ENCODE peak calls at places on chromosomes 13 and 19, in six cellular contexts. One of them, this sample, is unnamed.

GRCh38 chr13:37868691-37869505 is 674 bp downstream of the TRPC4 start:
- DNase-seq in H1: no peak
- DNase-seq in mesenchymal stem cell: peak
- DNase-seq in IMR-90: peak
- DNase-seq in neuronal stem cell: peak
- DNase-seq in mesendoderm: peak
- DNase-seq in this sample: peak

GRCh38 chr13:29859971-29860370 is 9.6 kb upstream of the UBL3 start:
- DNase-seq in H1: no peak
- DNase-seq in neuronal stem cell: no peak
- DNase-seq in mesenchymal stem cell: peak
- DNase-seq in mesendoderm: no peak
- DNase-seq in IMR-90: peak
- DNase-seq in this sample: no peak

GRCh38 chr19:50401505-50402450 is 17.0 kb upstream of the SPIB start:
- DNase-seq in neuronal stem cell: no peak
- DNase-seq in IMR-90: no peak
- DNase-seq in H1: no peak
- DNase-seq in mesenchymal stem cell: no peak
- DNase-seq in mesendoderm: no peak
- DNase-seq in this sample: peak

GRCh38 chr13:50320297-50320862 is 305.1 kb downstream of the KCNRG start:
- DNase-seq in mesenchymal stem cell: peak
- DNase-seq in mesendoderm: no peak
- DNase-seq in H1: no peak
- DNase-seq in IMR-90: peak
- DNase-seq in neuronal stem cell: no peak
- DNase-seq in this sample: no peak

GRCh38 chr19:39038098-39038497 is 5.7 kb upstream of the FBXO27 start:
- DNase-seq in mesenchymal stem cell: peak
- DNase-seq in IMR-90: peak
- DNase-seq in mesendoderm: peak
- DNase-seq in neuronal stem cell: peak
- DNase-seq in H1: no peak
- DNase-seq in this sample: peak

GRCh38 chr13:51821666-51822065 is 17.7 kb upstream of the DHRS12 start:
- DNase-seq in mesenchymal stem cell: no peak
- DNase-seq in IMR-90: no peak
- DNase-seq in mesendoderm: no peak
- DNase-seq in neuronal stem cell: no peak
- DNase-seq in H1: no peak
- DNase-seq in this sample: no peak

GRCh38 chr19:17210296-17210695 is 4.9 kb upstream of the USE1 start:
- DNase-seq in IMR-90: peak
- DNase-seq in mesendoderm: no peak
- DNase-seq in mesenchymal stem cell: peak
- DNase-seq in neuronal stem cell: no peak
- DNase-seq in H1: no peak
- DNase-seq in this sample: no peak

GRCh38 chr19:51168571-51169282 is 26.6 kb downstream of the SIGLEC7 start:
- DNase-seq in neuronal stem cell: no peak
- DNase-seq in H1: no peak
- DNase-seq in mesendoderm: no peak
- DNase-seq in mesenchymal stem cell: no peak
- DNase-seq in IMR-90: no peak
- DNase-seq in this sample: no peak

GRCh38 chr13:31209172-31209818 is 9.5 kb downstream of the B3GLCT start:
- DNase-seq in IMR-90: peak
- DNase-seq in H1: no peak
- DNase-seq in mesenchymal stem cell: peak
- DNase-seq in mesendoderm: peak
- DNase-seq in neuronal stem cell: no peak
- DNase-seq in this sample: peak

GRCh38 chr13:32734511-32734910 is 148.3 kb downstream of the PDS5B start:
- DNase-seq in mesendoderm: no peak
- DNase-seq in H1: no peak
- DNase-seq in neuronal stem cell: no peak
- DNase-seq in mesenchymal stem cell: no peak
- DNase-seq in IMR-90: peak
- DNase-seq in this sample: no peak

GRCh38 chr19:32464279-32464678 is 58.7 kb downstream of the DPY19L3 start:
- DNase-seq in mesendoderm: no peak
- DNase-seq in mesenchymal stem cell: peak
- DNase-seq in H1: no peak
- DNase-seq in IMR-90: peak
- DNase-seq in neuronal stem cell: no peak
- DNase-seq in this sample: no peak

GRCh38 chr19:30897553-30897952 is 451.7 kb downstream of the TSHZ3 start:
- DNase-seq in neuronal stem cell: no peak
- DNase-seq in IMR-90: no peak
- DNase-seq in mesendoderm: no peak
- DNase-seq in H1: no peak
- DNase-seq in mesenchymal stem cell: no peak
- DNase-seq in this sample: no peak

GRCh38 chr13:48975101-48975925 is at the start of gene FNDC3A:
- DNase-seq in H1: no peak
- DNase-seq in neuronal stem cell: no peak
- DNase-seq in mesendoderm: peak
- DNase-seq in IMR-90: peak
- DNase-seq in mesenchymal stem cell: peak
- DNase-seq in this sample: peak

GRCh38 chr13:113818700-113819295 is 45.1 kb downstream of the GAS6 start:
- DNase-seq in IMR-90: no peak
- DNase-seq in mesendoderm: no peak
- DNase-seq in mesenchymal stem cell: no peak
- DNase-seq in H1: no peak
- DNase-seq in neuronal stem cell: no peak
- DNase-seq in this sample: no peak

GRCh38 chr19:43300206-43300605 is 30.9 kb upstream of the PSG9 start:
- DNase-seq in IMR-90: no peak
- DNase-seq in H1: no peak
- DNase-seq in mesenchymal stem cell: no peak
- DNase-seq in neuronal stem cell: no peak
- DNase-seq in mesendoderm: no peak
- DNase-seq in this sample: no peak

GRCh38 chr13:38045278-38046048 is 175.9 kb upstream of the TRPC4 start:
- DNase-seq in mesendoderm: peak
- DNase-seq in neuronal stem cell: peak
- DNase-seq in H1: peak
- DNase-seq in mesenchymal stem cell: peak
- DNase-seq in IMR-90: peak
- DNase-seq in this sample: peak

GRCh38 chr13:102294407-102295018 is 107.3 kb downstream of the FGF14 start:
- DNase-seq in mesenchymal stem cell: no peak
- DNase-seq in H1: no peak
- DNase-seq in IMR-90: no peak
- DNase-seq in neuronal stem cell: no peak
- DNase-seq in mesendoderm: no peak
- DNase-seq in this sample: no peak

GRCh38 chr13:81051873-81052272 is 710.9 kb upstream of the SPRY2 start:
- DNase-seq in IMR-90: no peak
- DNase-seq in mesendoderm: peak
- DNase-seq in neuronal stem cell: no peak
- DNase-seq in H1: no peak
- DNase-seq in mesenchymal stem cell: peak
- DNase-seq in this sample: no peak

GRCh38 chr13:45473627-45474026 is 8.9 kb downstream of the COG3 start:
- DNase-seq in mesendoderm: peak
- DNase-seq in H1: no peak
- DNase-seq in neuronal stem cell: no peak
- DNase-seq in mesenchymal stem cell: no peak
- DNase-seq in IMR-90: no peak
- DNase-seq in this sample: peak

GRCh38 chr19:18730885-18731513 is 47.5 kb downstream of the CRTC1 start:
- DNase-seq in mesenchymal stem cell: no peak
- DNase-seq in neuronal stem cell: no peak
- DNase-seq in mesendoderm: peak
- DNase-seq in IMR-90: no peak
- DNase-seq in H1: no peak
- DNase-seq in this sample: no peak

GRCh38 chr13:97223711-97224461 is 1.8 kb downstream of the MBNL2 start:
- DNase-seq in mesenchymal stem cell: peak
- DNase-seq in H1: no peak
- DNase-seq in mesendoderm: peak
- DNase-seq in IMR-90: peak
- DNase-seq in neuronal stem cell: peak
- DNase-seq in this sample: peak

GRCh38 chr19:58476498-58477015 is 405 bp downstream of the ZNF446 start:
- DNase-seq in IMR-90: no peak
- DNase-seq in mesenchymal stem cell: peak
- DNase-seq in H1: no peak
- DNase-seq in neuronal stem cell: no peak
- DNase-seq in mesendoderm: peak
- DNase-seq in this sample: peak

GRCh38 chr13:43648733-43649132 is 138.0 kb downstream of the ENOX1 start:
- DNase-seq in mesendoderm: no peak
- DNase-seq in IMR-90: no peak
- DNase-seq in mesenchymal stem cell: no peak
- DNase-seq in neuronal stem cell: no peak
- DNase-seq in H1: no peak
- DNase-seq in this sample: no peak

GRCh38 chr19:41705393-41706174 is 2.8 kb upstream of the CEACAM5 start:
- DNase-seq in IMR-90: no peak
- DNase-seq in neuronal stem cell: peak
- DNase-seq in H1: no peak
- DNase-seq in mesenchymal stem cell: no peak
- DNase-seq in mesendoderm: peak
- DNase-seq in this sample: peak

GRCh38 chr19:12293771-12294307 is 844 bp downstream of the ZNF44 start:
- DNase-seq in mesenchymal stem cell: peak
- DNase-seq in mesendoderm: peak
- DNase-seq in H1: peak
- DNase-seq in IMR-90: peak
- DNase-seq in neuronal stem cell: peak
- DNase-seq in this sample: peak

GRCh38 chr13:87656311-87656710 is 14.9 kb upstream of the SLITRK5 start:
- DNase-seq in neuronal stem cell: no peak
- DNase-seq in mesenchymal stem cell: no peak
- DNase-seq in mesendoderm: no peak
- DNase-seq in IMR-90: no peak
- DNase-seq in H1: no peak
- DNase-seq in this sample: no peak

GRCh38 chr19:6767081-6767356 is 216 bp downstream of the SH2D3A start:
- DNase-seq in IMR-90: no peak
- DNase-seq in mesenchymal stem cell: no peak
- DNase-seq in neuronal stem cell: no peak
- DNase-seq in H1: no peak
- DNase-seq in mesendoderm: peak
- DNase-seq in this sample: no peak

GRCh38 chr13:52085416-52085815 is 43.5 kb downstream of the NEK5 start:
- DNase-seq in H1: no peak
- DNase-seq in mesenchymal stem cell: peak
- DNase-seq in neuronal stem cell: no peak
- DNase-seq in mesendoderm: no peak
- DNase-seq in IMR-90: peak
- DNase-seq in this sample: no peak

GRCh38 chr19:47255947-47256687 is at the start of gene CCDC9:
- DNase-seq in mesendoderm: peak
- DNase-seq in mesenchymal stem cell: peak
- DNase-seq in H1: peak
- DNase-seq in IMR-90: peak
- DNase-seq in neuronal stem cell: peak
- DNase-seq in this sample: peak
- H2BK15ac ChIP-seq in mesendoderm: no peak
- H2BK15ac ChIP-seq in mesenchymal stem cell: peak
- H2BK15ac ChIP-seq in H1: no peak
- H2BK15ac ChIP-seq in IMR-90: peak
- H2BK15ac ChIP-seq in neuronal stem cell: peak
- H2BK15ac ChIP-seq in this sample: no peak

GRCh38 chr13:106503272-106503671 is 32.2 kb downstream of the EFNB2 start:
- DNase-seq in neuronal stem cell: no peak
- DNase-seq in IMR-90: no peak
- DNase-seq in mesendoderm: no peak
- DNase-seq in mesenchymal stem cell: no peak
- DNase-seq in H1: no peak
- DNase-seq in this sample: no peak
- H2BK120ac ChIP-seq in neuronal stem cell: no peak
- H2BK120ac ChIP-seq in IMR-90: peak
- H2BK120ac ChIP-seq in mesendoderm: no peak
- H2BK120ac ChIP-seq in mesenchymal stem cell: no peak
- H2BK120ac ChIP-seq in H1: no peak
- H2BK120ac ChIP-seq in this sample: no peak

DNA sequence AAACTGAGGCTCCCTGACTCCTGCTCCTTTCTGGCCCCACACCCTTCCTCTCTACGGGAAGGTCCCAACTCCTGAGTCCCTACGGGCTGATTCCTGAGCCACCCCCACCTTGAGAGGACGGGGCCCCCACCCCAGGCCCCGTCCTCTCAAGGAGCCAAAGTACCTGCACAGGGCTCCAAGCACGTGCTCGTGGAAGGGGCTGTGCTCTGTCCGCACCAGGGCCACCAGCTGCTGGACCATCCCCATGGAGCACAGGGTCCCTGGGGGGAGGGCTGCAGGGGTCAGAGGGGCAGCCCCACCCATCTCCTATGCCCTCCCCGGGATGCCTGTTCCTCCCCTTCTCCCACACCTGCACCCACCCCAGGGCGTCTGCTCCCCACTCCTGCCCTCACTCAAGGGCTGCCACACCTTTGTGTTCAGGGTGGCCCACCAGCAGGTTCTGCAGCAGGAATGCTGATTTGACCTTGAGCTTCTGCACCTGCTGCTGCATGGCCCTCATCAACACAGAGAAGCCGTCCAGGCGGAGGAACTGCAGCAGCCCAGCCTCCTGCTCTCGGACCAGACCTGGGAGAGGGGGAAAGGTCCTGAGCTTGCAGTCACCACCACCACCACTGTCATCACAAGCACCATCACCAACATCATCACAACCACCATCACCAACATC is 7.0 kb upstream of the PPP6R1 start:
- DNase-seq in neuronal stem cell: no peak
- DNase-seq in mesendoderm: no peak
- DNase-seq in IMR-90: no peak
- DNase-seq in H1: no peak
- DNase-seq in mesenchymal stem cell: no peak
- DNase-seq in this sample: no peak
- H2BK15ac ChIP-seq in neuronal stem cell: no peak
- H2BK15ac ChIP-seq in mesendoderm: no peak
- H2BK15ac ChIP-seq in IMR-90: no peak
- H2BK15ac ChIP-seq in H1: no peak
- H2BK15ac ChIP-seq in mesenchymal stem cell: no peak
- H2BK15ac ChIP-seq in this sample: no peak

DNA sequence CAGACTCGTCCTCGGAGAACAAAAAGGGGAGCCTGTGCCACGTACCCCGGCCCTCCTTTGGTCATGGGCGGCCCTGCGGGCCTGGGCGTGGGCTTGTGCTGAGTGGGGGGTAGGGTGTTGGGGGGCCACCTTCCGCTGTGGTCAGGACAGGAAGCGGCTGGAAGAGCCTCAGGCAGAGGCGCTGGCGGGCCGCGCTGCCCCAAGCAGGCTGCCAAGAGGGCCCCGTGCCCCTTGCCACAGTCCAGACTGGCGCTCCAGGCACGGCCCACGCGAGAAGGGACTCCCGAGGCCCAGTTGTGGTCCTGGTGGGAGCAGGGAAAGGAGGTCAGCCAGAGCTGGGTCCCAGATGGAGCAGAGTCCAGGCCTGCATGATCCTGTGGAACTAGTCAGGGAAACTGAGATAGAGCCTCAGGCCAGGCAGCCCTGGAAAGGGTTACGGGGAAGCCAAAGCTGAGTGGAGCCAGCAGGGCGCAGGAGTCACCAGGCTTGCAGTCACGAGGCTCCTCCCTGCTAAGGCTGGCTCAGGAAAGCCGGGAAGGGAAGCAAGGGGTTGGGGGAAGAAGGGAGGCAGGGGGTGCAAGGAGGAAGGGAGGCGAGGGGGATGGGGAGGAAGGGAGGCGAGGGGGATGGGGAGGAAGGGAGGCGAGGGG is 135.0 kb downstream of the CRYL1 start:
- DNase-seq in IMR-90: no peak
- DNase-seq in H1: no peak
- DNase-seq in mesendoderm: no peak
- DNase-seq in mesenchymal stem cell: no peak
- DNase-seq in neuronal stem cell: no peak
- DNase-seq in this sample: no peak
- H2BK120ac ChIP-seq in IMR-90: no peak
- H2BK120ac ChIP-seq in H1: no peak
- H2BK120ac ChIP-seq in mesendoderm: no peak
- H2BK120ac ChIP-seq in mesenchymal stem cell: no peak
- H2BK120ac ChIP-seq in neuronal stem cell: peak
- H2BK120ac ChIP-seq in this sample: no peak